ENCODE peak calls at places on chromosomes 4 and X, in nine cellular contexts. B is SJSA1; L is NCI-H2081; V is posterior cingulate gyrus; O is NK-92 treated with Interleukin-12 subunit alpha and Interleukin-12 subunit beta, amount 100 ng/mL, for 24 hours; G is EL; X is H4; K is MCF 10A; Y is T-helper 2 cell. W is an unnamed sample.

GRCh38 chr4:140195806-140196205 is 41.8 kb upstream of the MAML3 start:
- DNase-seq in X (peak; percentile 16), K (no peak), L (no peak), O (no peak), V (no peak), G (no peak), B (no peak), Y (no peak), W (no peak)

GRCh38 chr4:153509724-153510123 is 43.6 kb downstream of the TMEM131L start:
- DNase-seq in Y (no peak), B (no peak), K (no peak), O (no peak), G (no peak), V (no peak), L (no peak), X (no peak), W (no peak)

GRCh38 chr4:793109-793861 is 32.6 kb downstream of the CPLX1 start:
- DNase-seq in O (no peak), K (no peak), V (no peak), B (no peak), X (no peak), L (peak; percentile 70), G (no peak), Y (no peak), W (no peak)

GRCh38 chr4:6364146-6364545 is 94.5 kb downstream of the WFS1 start:
- DNase-seq in V (no peak), O (no peak), L (no peak), B (no peak), K (no peak), Y (no peak), X (no peak), G (no peak), W (no peak)

GRCh38 chr4:1401409-1402020 is 4.7 kb downstream of the NKX1-1 start:
- DNase-seq in V (peak; percentile 21), Y (no peak), B (no peak), L (no peak), K (no peak), X (no peak), O (no peak), G (no peak), W (no peak)

GRCh38 chr4:124414641-124415040 is 297.9 kb downstream of the ANKRD50 start:
- DNase-seq in V (no peak), B (no peak), O (no peak), X (no peak), G (peak; percentile 49), L (no peak), K (no peak), Y (no peak), W (no peak)

GRCh38 chrX:87582453-87582852 is 64.9 kb downstream of the KLHL4 start:
- DNase-seq in X (no peak), V (no peak), L (no peak), B (no peak), Y (no peak), K (no peak), G (no peak), O (no peak), W (no peak)

GRCh38 chrX:15299945-15300851 is 15.2 kb downstream of the ASB11 start:
- DNase-seq in O (no peak), V (no peak), G (peak; percentile 4), B (peak; percentile 9), X (peak; percentile 14), K (peak; percentile 33), Y (no peak), L (no peak), W (no peak)

GRCh38 chr4:962231-963208 is 10.8 kb downstream of the DGKQ start:
- DNase-seq in O (no peak), X (no peak), Y (no peak), L (peak; percentile 86), B (no peak), G (no peak), K (no peak), V (peak; percentile 25), W (no peak)